ENCODE peak calls at places on chromosomes 5 and 9, in five cellular contexts. One of them, this sample, is unnamed.
A peak's percentile ranks its signal among the peaks of the same experiment; 100 is the strongest.

GRCh38 chr5:139681112-139681458 is 32.9 kb downstream of the CXXC5 start:
- DNase-seq in GM13977: no peak
- DNase-seq in H4: no peak
- DNase-seq in HS-5: no peak
- DNase-seq in fibroblast of mammary gland: no peak
- DNase-seq in this sample: no peak

GRCh38 chr9:7212101-7212500 is 454.3 kb downstream of the KDM4C start:
- DNase-seq in H4: no peak
- DNase-seq in HS-5: no peak
- DNase-seq in fibroblast of mammary gland: no peak
- DNase-seq in GM13977: no peak
- DNase-seq in this sample: no peak

GRCh38 chr5:146993876-146994530 is 115.4 kb upstream of the PPP2R2B start:
- DNase-seq in fibroblast of mammary gland: peak; percentile 34
- DNase-seq in H4: no peak
- DNase-seq in GM13977: no peak
- DNase-seq in HS-5: no peak
- DNase-seq in this sample: no peak

GRCh38 chr5:128775537-128775936 is 189.8 kb upstream of the SLC27A6 start:
- DNase-seq in fibroblast of mammary gland: no peak
- DNase-seq in GM13977: no peak
- DNase-seq in HS-5: no peak
- DNase-seq in H4: no peak
- DNase-seq in this sample: no peak

GRCh38 chr9:25648116-25648515 is 30.1 kb downstream of the TUSC1 start:
- DNase-seq in GM13977: no peak
- DNase-seq in fibroblast of mammary gland: no peak
- DNase-seq in HS-5: no peak
- DNase-seq in H4: peak; percentile 4
- DNase-seq in this sample: no peak

GRCh38 chr9:37029304-37029775 is 4.7 kb downstream of the PAX5 start:
- DNase-seq in HS-5: no peak
- DNase-seq in GM13977: peak; percentile 47
- DNase-seq in H4: no peak
- DNase-seq in fibroblast of mammary gland: no peak
- DNase-seq in this sample: no peak

GRCh38 chr9:111036068-111036789 is 2.0 kb downstream of the LPAR1 start:
- DNase-seq in fibroblast of mammary gland: peak; percentile 82
- DNase-seq in HS-5: no peak
- DNase-seq in H4: peak; percentile 35
- DNase-seq in GM13977: no peak
- DNase-seq in this sample: no peak

GRCh38 chr5:126499742-126500396 is 76.7 kb downstream of the GRAMD2B start:
- DNase-seq in fibroblast of mammary gland: peak; percentile 34
- DNase-seq in HS-5: no peak
- DNase-seq in H4: peak; percentile 13
- DNase-seq in GM13977: peak; percentile 41
- DNase-seq in this sample: no peak

GRCh38 chr9:89635816-89636215 is 31.0 kb downstream of the GADD45G start:
- DNase-seq in fibroblast of mammary gland: no peak
- DNase-seq in H4: no peak
- DNase-seq in HS-5: peak; percentile 25
- DNase-seq in GM13977: no peak
- DNase-seq in this sample: no peak

GRCh38 chr5:34811691-34812090 is 27.3 kb upstream of the TTC23L start:
- DNase-seq in HS-5: no peak
- DNase-seq in GM13977: no peak
- DNase-seq in fibroblast of mammary gland: no peak
- DNase-seq in H4: no peak
- DNase-seq in this sample: no peak

GRCh38 chr9:98536542-98537173 is 172.1 kb downstream of the GABBR2 start:
- DNase-seq in HS-5: no peak
- DNase-seq in GM13977: peak; percentile 50
- DNase-seq in fibroblast of mammary gland: no peak
- DNase-seq in H4: no peak
- DNase-seq in this sample: no peak

GRCh38 chr9:74951725-74952151 is 974 bp downstream of the C9orf40 start:
- DNase-seq in H4: no peak
- DNase-seq in GM13977: peak; percentile 37
- DNase-seq in HS-5: no peak
- DNase-seq in fibroblast of mammary gland: peak; percentile 15
- DNase-seq in this sample: no peak

GRCh38 chr9:133717113-133718031 is 20.8 kb downstream of the SARDH start:
- DNase-seq in GM13977: no peak
- DNase-seq in HS-5: no peak
- DNase-seq in fibroblast of mammary gland: no peak
- DNase-seq in H4: no peak
- DNase-seq in this sample: no peak

GRCh38 chr5:111859031-111859430 is 102.0 kb upstream of the NREP start:
- DNase-seq in fibroblast of mammary gland: peak; percentile 65
- DNase-seq in GM13977: no peak
- DNase-seq in H4: no peak
- DNase-seq in HS-5: no peak
- DNase-seq in this sample: no peak

GRCh38 chr9:109922617-109923260 is 142.7 kb downstream of the PALM2AKAP2 start:
- DNase-seq in GM13977: no peak
- DNase-seq in H4: no peak
- DNase-seq in HS-5: no peak
- DNase-seq in fibroblast of mammary gland: no peak
- DNase-seq in this sample: no peak

GRCh38 chr5:29697786-29698414 is 1495.6 kb upstream of the CDH6 start:
- DNase-seq in GM13977: no peak
- DNase-seq in HS-5: peak; percentile 14
- DNase-seq in H4: peak; percentile 33
- DNase-seq in fibroblast of mammary gland: no peak
- DNase-seq in this sample: no peak

GRCh38 chr9:91379461-91379860 is 17.7 kb upstream of the AUH start:
- DNase-seq in GM13977: no peak
- DNase-seq in fibroblast of mammary gland: no peak
- DNase-seq in H4: no peak
- DNase-seq in HS-5: no peak
- DNase-seq in this sample: no peak

GRCh38 chr9:86487222-86487841 is 133.1 kb upstream of the TUT7 start:
- DNase-seq in HS-5: peak; percentile 41
- DNase-seq in GM13977: peak; percentile 46
- DNase-seq in fibroblast of mammary gland: peak; percentile 80
- DNase-seq in H4: peak; percentile 67
- DNase-seq in this sample: no peak

GRCh38 chr9:72169185-72169584 is 19.9 kb downstream of the GDA start:
- DNase-seq in H4: no peak
- DNase-seq in HS-5: no peak
- DNase-seq in GM13977: no peak
- DNase-seq in fibroblast of mammary gland: no peak
- DNase-seq in this sample: no peak

GRCh38 chr9:112863214-112863613 is 27.5 kb downstream of the SLC46A2 start:
- DNase-seq in GM13977: no peak
- DNase-seq in fibroblast of mammary gland: peak; percentile 51
- DNase-seq in HS-5: no peak
- DNase-seq in H4: no peak
- DNase-seq in this sample: no peak

GRCh38 chr5:9082996-9083395 is 462.9 kb downstream of the SEMA5A start:
- DNase-seq in HS-5: no peak
- DNase-seq in H4: no peak
- DNase-seq in GM13977: no peak
- DNase-seq in fibroblast of mammary gland: no peak
- DNase-seq in this sample: no peak

GRCh38 chr9:97853844-97854695 is 1.0 kb downstream of the FOXE1 start:
- DNase-seq in HS-5: no peak
- DNase-seq in H4: no peak
- DNase-seq in GM13977: peak; percentile 61
- DNase-seq in fibroblast of mammary gland: peak; percentile 37
- DNase-seq in this sample: no peak

GRCh38 chr5:180811623-180812119 is 9.1 kb upstream of the MGAT1 start:
- DNase-seq in H4: no peak
- DNase-seq in HS-5: no peak
- DNase-seq in fibroblast of mammary gland: no peak
- DNase-seq in GM13977: no peak
- DNase-seq in this sample: no peak

GRCh38 chr9:7973123-7973522 is 173.5 kb upstream of the DMAC1 start:
- DNase-seq in fibroblast of mammary gland: no peak
- DNase-seq in H4: no peak
- DNase-seq in HS-5: no peak
- DNase-seq in GM13977: no peak
- DNase-seq in this sample: no peak

GRCh38 chr5:144697847-144698262 is 527.2 kb downstream of the KCTD16 start:
- DNase-seq in GM13977: no peak
- DNase-seq in fibroblast of mammary gland: peak; percentile 89
- DNase-seq in H4: peak; percentile 3
- DNase-seq in HS-5: peak; percentile 98
- DNase-seq in this sample: peak; percentile 94

GRCh38 chr5:3209918-3210317 is 385.7 kb upstream of the IRX1 start:
- DNase-seq in H4: no peak
- DNase-seq in fibroblast of mammary gland: no peak
- DNase-seq in HS-5: no peak
- DNase-seq in GM13977: no peak
- DNase-seq in this sample: no peak